ENCODE peak calls at places on chromosomes 5 and 9, in five cellular contexts. H is mesendoderm, W is psoas muscle, B is GM23248, S is HCT116. K is an unnamed sample. For H3K36me3, the result is how much of the 10 kb centered on the place peaks cover.

GRCh38 chr9:124511426-124511840 is 4.2 kb upstream of the NR5A1 start:
- DNase-seq in H (peak), W (no peak), B (no peak), S (no peak), K (no peak)

GRCh38 chr5:5387789-5388188 is 34.7 kb upstream of the ICE1 start:
- DNase-seq in H (no peak), W (no peak), B (no peak), S (no peak), K (no peak)

GRCh38 chr9:69317894-69318293 is 7.1 kb upstream of the ENTREP1 start:
- DNase-seq in H (no peak), W (no peak), B (no peak), S (no peak), K (no peak)

GRCh38 chr9:121603028-121603427 is 48.4 kb upstream of the DAB2IP start:
- DNase-seq in H (no peak), W (peak), B (no peak), S (no peak), K (no peak)

GRCh38 chr5:60794691-60795090 is 49.4 kb downstream of the ELOVL7 start:
- DNase-seq in H (peak), W (no peak), B (no peak), S (no peak), K (no peak)

GRCh38 chr5:147483197-147483790 is 26.6 kb downstream of the DPYSL3 start:
- DNase-seq in H (no peak), W (no peak), B (peak), S (no peak), K (peak)

GRCh38 chr5:148856424-148856823 is 30.0 kb downstream of the ADRB2 start:
- DNase-seq in H (no peak), W (peak), B (no peak), S (no peak), K (no peak)

GRCh38 chr5:111697881-111698757 is 58.9 kb downstream of the NREP start:
- DNase-seq in H (peak), W (no peak), B (peak), S (no peak), K (peak)

GRCh38 chr9:73200694-73201432 is 49.2 kb downstream of the ANXA1 start:
- DNase-seq in H (peak), W (no peak), B (peak), S (peak), K (peak)

GRCh38 chr9:83327750-83328622 is 210.2 kb downstream of the FRMD3 start:
- DNase-seq in H (peak), W (no peak), B (peak), S (no peak), K (no peak)

GRCh38 chr5:59588922-59589321 is 304.6 kb downstream of the PDE4D start:
- DNase-seq in H (no peak), W (no peak), B (peak), S (no peak), K (peak)

GRCh38 chr5:61652916-61653315 is 320.9 kb downstream of the ZSWIM6 start:
- DNase-seq in H (no peak), W (no peak), B (no peak), S (no peak), K (peak)

GRCh38 chr5:135036405-135036804 is 2.4 kb upstream of the PITX1 start:
- DNase-seq in H (no peak), W (peak), B (no peak), S (no peak), K (no peak)

DNA sequence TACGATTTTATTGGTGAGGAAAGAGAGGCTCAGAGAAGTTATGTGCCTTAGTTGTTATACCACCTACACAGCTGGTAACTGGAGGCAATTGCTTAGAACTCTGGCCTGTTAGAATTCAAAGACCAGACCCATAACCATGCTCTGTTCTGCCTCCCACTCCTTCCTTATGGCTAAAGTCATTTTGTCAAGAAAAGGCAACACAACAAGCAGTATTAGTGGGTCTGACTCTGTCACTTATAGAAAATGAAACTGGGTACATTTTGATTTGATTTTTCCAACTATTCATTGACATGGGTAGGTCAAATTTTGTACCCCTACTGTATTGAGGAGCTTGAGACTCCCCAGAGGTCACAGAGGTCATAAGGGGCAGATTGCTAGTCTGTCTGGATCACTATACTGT is 44.5 kb upstream of the NR3C1 start:
- DNase-seq in H (no peak), W (no peak), B (no peak), S (no peak), K (no peak)
- H3K36me3 ChIP-seq in H (under half), W (under half), B (under half), S (under half), K (under half)

DNA sequence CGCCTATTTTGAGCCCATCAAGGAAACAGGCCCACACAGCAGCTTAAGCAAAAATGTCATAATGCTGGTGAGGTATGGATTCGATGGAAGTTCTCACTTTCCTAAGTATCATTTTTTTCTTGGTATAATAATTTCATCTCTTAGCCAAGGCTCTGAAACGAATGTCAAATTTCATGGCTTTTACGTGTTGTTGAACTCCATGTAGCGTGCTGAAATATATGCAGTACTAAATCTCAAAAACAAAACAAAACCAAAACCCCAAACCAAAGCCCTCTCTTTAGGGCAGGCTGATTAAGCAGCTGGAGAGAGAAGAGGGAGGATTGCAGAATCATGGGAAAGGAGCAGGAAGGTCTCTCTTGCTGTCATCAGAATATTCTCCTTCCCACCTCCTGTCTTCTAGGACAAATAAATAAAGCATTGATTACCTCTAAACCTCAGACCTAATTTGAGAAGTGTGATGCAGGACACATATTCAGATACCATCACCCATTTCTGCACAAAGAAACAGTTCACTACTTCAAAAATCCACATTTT is 58.3 kb downstream of the TMEM174 start:
- DNase-seq in H (no peak), W (no peak), B (no peak), S (no peak), K (no peak)
- H3K36me3 ChIP-seq in H (under half), W (under half), B (under half), S (under half), K (under half)

GRCh38 chr9:137748311-137748710 is 129.3 kb upstream of the CACNA1B start:
- DNase-seq in H (no peak), W (peak), B (no peak), S (no peak), K (no peak)
- H3K36me3 ChIP-seq in H (under half), W (under half), B (under half), S (under half), K (under half)

DNA sequence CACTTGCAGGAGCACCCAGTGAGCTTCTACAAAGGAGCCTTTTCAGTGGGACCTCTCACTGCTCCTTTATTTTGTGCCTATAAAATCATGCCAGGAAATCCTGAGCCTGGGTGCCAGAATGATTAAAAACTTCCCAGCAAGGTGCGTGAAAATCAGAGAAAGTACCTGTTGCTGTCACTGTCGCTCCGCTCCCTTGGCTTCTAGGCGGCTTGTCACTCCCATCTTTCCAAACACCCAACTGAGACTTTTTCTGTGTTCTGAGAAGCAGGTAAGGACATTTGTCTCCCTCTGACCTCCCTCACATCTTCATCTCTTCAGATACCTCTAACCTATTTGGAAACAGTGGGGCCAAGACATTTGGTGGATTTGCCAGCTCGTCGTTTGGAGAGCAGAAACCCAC is 53.9 kb downstream of the FAM78A start:
- DNase-seq in H (no peak), W (no peak), B (no peak), S (no peak), K (no peak)
- H3K36me3 ChIP-seq in H (under half), W (under half), B (under half), S (under half), K (under half)

GRCh38 chr5:1820926-1821325 is 19.7 kb downstream of the NDUFS6 start:
- DNase-seq in H (no peak), W (no peak), B (no peak), S (no peak), K (no peak)
- H3K36me3 ChIP-seq in H (under half), W (under half), B (under half), S (under half), K (under half)

DNA sequence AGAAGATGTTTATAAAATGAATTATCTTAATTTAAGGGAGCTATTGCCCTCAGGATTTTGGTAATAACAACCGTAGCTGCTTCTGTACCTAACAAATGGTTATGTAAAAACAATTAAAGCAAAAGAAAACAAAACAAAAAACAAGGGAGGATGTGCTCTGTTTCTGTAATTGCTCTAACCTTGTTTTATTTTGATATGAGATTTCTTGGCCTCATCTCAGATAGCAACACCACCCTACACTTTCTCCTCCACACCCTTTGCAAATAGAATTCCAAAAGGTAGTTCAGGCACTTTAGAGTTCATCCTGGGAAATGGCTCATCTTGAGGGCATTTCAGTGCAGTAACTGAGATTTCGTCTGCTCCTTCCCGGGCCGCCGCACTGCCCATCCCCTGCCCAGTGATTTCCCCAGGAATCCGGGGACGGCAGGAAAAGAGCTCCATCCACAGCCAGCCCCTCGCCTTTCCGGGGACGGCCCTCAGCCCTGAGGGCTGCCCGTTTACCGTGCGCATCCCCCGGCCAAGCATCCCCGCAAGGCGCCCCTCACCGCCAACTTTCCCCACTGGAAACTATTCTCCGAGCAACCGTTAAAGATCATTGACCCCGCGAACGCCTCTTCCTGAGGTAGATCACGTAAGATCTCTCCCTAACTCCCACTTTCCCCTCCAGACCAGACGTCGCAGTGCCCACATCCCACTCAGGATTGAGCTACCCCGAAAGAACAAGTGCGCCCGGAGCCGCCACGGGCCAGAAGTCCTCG is 1.2 kb downstream of the FNBP1 start:
- DNase-seq in H (peak), W (peak), B (peak), S (no peak), K (no peak)
- H3K36me3 ChIP-seq in H (under half), W (under half), B (under half), S (under half), K (under half)

GRCh38 chr5:154784856-154785255 is 29.7 kb downstream of the LARP1 start:
- DNase-seq in H (no peak), W (no peak), B (no peak), S (no peak), K (no peak)

GRCh38 chr5:154783774-154784460 is 28.7 kb downstream of the LARP1 start:
- DNase-seq in H (peak), W (no peak), B (peak), S (no peak), K (no peak)

GRCh38 chr5:154788212-154788611 is 33.0 kb downstream of the LARP1 start:
- DNase-seq in H (no peak), W (no peak), B (no peak), S (no peak), K (no peak)

GRCh38 chr5:154782812-154783592 is 27.8 kb downstream of the LARP1 start:
- DNase-seq in H (no peak), W (no peak), B (no peak), S (no peak), K (no peak)

GRCh38 chr5:154786414-154786813 is 31.2 kb downstream of the LARP1 start:
- DNase-seq in H (no peak), W (no peak), B (no peak), S (no peak), K (no peak)
- H3K36me3 ChIP-seq in H (under half), W (under half), B (under half), S (under half), K (under half)

GRCh38 chr9:136502940-136503550 is 20.2 kb upstream of the SEC16A start:
- DNase-seq in H (no peak), W (no peak), B (no peak), S (no peak), K (no peak)
- H3K36me3 ChIP-seq in H (under half), W (under half), B (under half), S (under half), K (half or more)

K was measured in bronchial epithelial cell.